ENCODE peak calls at places on chromosomes 12 and 14, in five cellular contexts. S is HL-60, W is thyroid gland, J is thoracic aorta, Y is ovary. V is an unnamed sample.

GRCh38 chr14:101992708-101993107 is 28.3 kb downstream of the DYNC1H1 start:
- DNase-seq in J (no peak), S (peak; percentile 48), Y (no peak), W (no peak), V (no peak)

GRCh38 chr12:9881246-9881645 is at the start of gene KLRF2:
- DNase-seq in J (no peak), Y (no peak), S (no peak), W (no peak), V (no peak)

GRCh38 chr14:40445020-40445419 is 1012.8 kb upstream of the FBXO33 start:
- DNase-seq in S (no peak), Y (no peak), W (no peak), J (no peak), V (no peak)

GRCh38 chr14:69268223-69268622 is 8.3 kb downstream of the GALNT16 start:
- DNase-seq in W (no peak), Y (no peak), S (no peak), J (no peak), V (no peak)

GRCh38 chr14:58055497-58055896 is 96.5 kb downstream of the ARMH4 start:
- DNase-seq in J (no peak), W (no peak), S (no peak), Y (no peak), V (no peak)

GRCh38 chr12:117236456-117237001 is 46.3 kb upstream of the FBXO21 start:
- DNase-seq in Y (peak; percentile 67), W (peak; percentile 91), J (peak; percentile 5), S (peak; percentile 81), V (peak; percentile 84)

GRCh38 chr14:61568572-61569011 is 126.7 kb upstream of the HIF1A start:
- DNase-seq in S (peak; percentile 51), J (no peak), Y (peak; percentile 57), W (peak; percentile 95), V (no peak)

GRCh38 chr14:94483729-94484275 is 7.8 kb upstream of the SERPINA9 start:
- DNase-seq in W (no peak), S (no peak), J (no peak), Y (no peak), V (no peak)

GRCh38 chr14:80523518-80524117 is 312.3 kb upstream of the DIO2 start:
- DNase-seq in S (no peak), J (no peak), W (no peak), Y (no peak), V (no peak)

GRCh38 chr12:6199531-6200265 is 502 bp upstream of the CD9 start:
- DNase-seq in Y (peak; percentile 65), J (no peak), W (peak; percentile 65), S (no peak), V (peak; percentile 64)

GRCh38 chr12:54029529-54030441 is 1.5 kb downstream of the HOXC6 start:
- DNase-seq in S (no peak), Y (peak; percentile 64), W (no peak), J (no peak), V (no peak)

GRCh38 chr12:132723764-132724140 is 13.1 kb downstream of the PGAM5 start:
- DNase-seq in W (no peak), J (no peak), S (no peak), Y (no peak), V (no peak)

GRCh38 chr14:24377660-24378059 is 9.7 kb downstream of the NFATC4 start:
- DNase-seq in J (no peak), S (no peak), W (peak; percentile 70), Y (no peak), V (no peak)

GRCh38 chr14:54450535-54450934 is 9.4 kb upstream of the CNIH1 start:
- DNase-seq in W (no peak), Y (no peak), S (peak; percentile 80), J (no peak), V (no peak)

GRCh38 chr12:21129906-21130305 is 1.1 kb upstream of the SLCO1B1 start:
- DNase-seq in J (no peak), Y (no peak), W (no peak), S (no peak), V (no peak)

GRCh38 chr14:56359245-56359644 is 220.4 kb upstream of the TMEM260 start:
- DNase-seq in J (no peak), W (no peak), Y (no peak), S (no peak), V (no peak)

GRCh38 chr12:59046763-59047534 is 126.6 kb upstream of the LRIG3 start:
- DNase-seq in S (no peak), J (no peak), Y (no peak), W (no peak), V (peak; percentile 55)

GRCh38 chr14:100417466-100417865 is 94.3 kb downstream of the SLC25A47 start:
- DNase-seq in W (no peak), Y (peak; percentile 61), J (no peak), S (no peak), V (no peak)

GRCh38 chr12:26723379-26724308 is 109.3 kb downstream of the ITPR2 start:
- DNase-seq in W (no peak), S (no peak), Y (peak; percentile 44), J (no peak), V (peak; percentile 30)

GRCh38 chr12:52608826-52609630 is 7.8 kb upstream of the KRT72 start:
- DNase-seq in Y (no peak), J (no peak), W (no peak), S (no peak), V (no peak)

GRCh38 chr14:90198541-90198940 is 57.8 kb upstream of the PSMC1 start:
- DNase-seq in W (no peak), Y (no peak), S (no peak), J (no peak), V (no peak)
- H3K27me3 ChIP-seq in W (no peaks in the 10 kb centered on the region), Y (no peaks in the 10 kb centered on the region), S (no peaks in the 10 kb centered on the region), J (no peaks in the 10 kb centered on the region), V (no peaks in the 10 kb centered on the region)

DNA sequence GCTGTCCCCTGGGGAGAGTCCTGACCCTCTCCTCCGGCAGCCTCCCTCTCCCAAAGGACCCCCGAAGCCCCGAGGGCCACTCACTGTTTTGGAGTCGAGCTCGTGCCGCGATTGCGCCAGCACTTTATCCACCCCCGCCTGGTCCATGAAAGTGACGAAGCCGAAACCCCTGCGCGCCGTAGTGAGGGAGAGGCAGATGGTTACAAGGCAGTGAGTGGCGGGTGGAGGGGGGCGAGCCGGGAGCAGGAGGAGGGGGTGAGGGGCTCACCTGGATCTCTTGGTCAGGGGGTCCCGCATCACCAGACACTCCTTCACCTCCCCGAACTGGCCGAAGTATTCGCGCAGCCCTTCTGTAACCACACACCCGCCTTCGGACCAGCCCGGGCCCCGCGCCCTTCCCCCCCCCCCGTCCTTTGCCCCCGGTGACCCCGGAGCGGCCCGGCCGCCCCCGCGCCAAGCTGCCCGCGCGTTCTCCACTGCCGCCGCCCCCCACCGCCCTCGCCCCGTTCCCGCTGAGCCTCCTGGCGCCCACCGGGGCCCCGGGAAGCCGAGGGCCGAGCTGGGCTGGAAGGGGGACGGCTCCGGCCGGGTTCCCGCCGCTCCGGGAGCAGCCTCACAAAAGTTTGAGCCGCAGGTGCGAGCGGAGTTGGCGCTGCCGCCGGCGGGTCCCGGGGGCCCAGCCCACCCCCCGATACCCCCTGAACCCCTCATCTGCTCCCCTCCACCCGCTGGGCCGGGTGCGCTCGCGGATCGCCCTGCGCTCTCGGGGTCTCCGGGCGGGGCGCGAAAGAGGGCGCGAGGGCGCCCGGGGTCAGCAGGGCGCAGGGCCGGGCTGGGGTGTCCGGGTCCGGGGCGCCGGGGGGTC is 808 bp downstream of the MSI1 start:
- DNase-seq in J (no peak), S (no peak), Y (no peak), W (no peak), V (no peak)
- H3K27me3 ChIP-seq in J (no peaks in the 10 kb centered on the region), S (peaks cover 50% of the 10 kb centered on the region), Y (no peaks in the 10 kb centered on the region), W (no peaks in the 10 kb centered on the region), V (no peaks in the 10 kb centered on the region)

DNA sequence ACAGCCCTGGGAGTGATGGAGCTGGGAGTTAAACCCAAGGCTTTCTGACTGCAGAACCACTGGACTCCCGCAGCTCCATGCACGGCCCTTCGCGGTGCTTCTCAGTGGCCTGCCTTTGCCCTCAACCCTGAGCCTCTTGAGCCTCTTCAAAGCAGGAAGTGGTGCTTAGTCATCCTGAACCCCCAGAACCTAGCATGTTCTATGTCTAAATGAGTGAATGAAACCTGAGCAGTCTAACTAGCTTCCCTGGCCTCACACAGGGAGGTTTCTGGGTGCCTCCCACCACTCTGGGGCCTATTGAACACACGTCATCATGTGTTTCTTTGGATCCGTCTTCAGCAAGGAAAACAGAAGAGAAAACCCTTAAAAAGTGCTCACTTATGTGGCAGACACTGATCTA is 117.9 kb upstream of the SFSWAP start:
- DNase-seq in Y (no peak), S (no peak), J (no peak), W (no peak), V (no peak)
- H3K27me3 ChIP-seq in Y (no peaks in the 10 kb centered on the region), S (no peaks in the 10 kb centered on the region), J (no peaks in the 10 kb centered on the region), W (no peaks in the 10 kb centered on the region), V (no peaks in the 10 kb centered on the region)

DNA sequence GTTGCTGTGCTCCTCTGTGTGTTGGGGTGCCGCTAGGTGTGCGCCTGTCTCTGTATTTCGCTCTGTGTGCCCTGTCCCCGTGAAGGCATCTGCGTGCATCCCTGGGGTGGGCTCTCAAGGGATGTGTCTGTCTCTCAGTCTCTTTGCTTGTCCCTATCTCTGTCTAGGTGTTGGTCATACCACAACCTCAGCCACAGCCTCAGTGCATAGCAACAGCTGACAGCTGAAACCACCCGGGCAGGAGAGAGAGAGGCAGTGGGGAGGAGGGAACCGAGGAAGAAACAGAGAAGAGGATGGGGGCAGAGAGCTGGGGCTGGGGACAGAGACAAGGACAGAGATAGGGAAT is 953 bp upstream of the NXPH4 start:
- DNase-seq in Y (no peak), S (no peak), J (no peak), W (peak; percentile 10), V (no peak)
- H3K27me3 ChIP-seq in Y (peaks cover 13% of the 10 kb centered on the region), S (peaks cover 58% of the 10 kb centered on the region), J (peaks cover 8% of the 10 kb centered on the region), W (peaks cover 7% of the 10 kb centered on the region), V (peaks cover 2% of the 10 kb centered on the region)

GRCh38 chr12:7497661-7498060 is 5.9 kb downstream of the CD163 start:
- DNase-seq in W (no peak), S (no peak), J (no peak), Y (no peak), V (no peak)
- H3K27me3 ChIP-seq in W (no peaks in the 10 kb centered on the region), S (peaks cover 3% of the 10 kb centered on the region), J (no peaks in the 10 kb centered on the region), Y (no peaks in the 10 kb centered on the region), V (no peaks in the 10 kb centered on the region)

GRCh38 chr12:46830731-46831334 is 5.0 kb upstream of the SLC38A4 start:
- DNase-seq in S (no peak), Y (no peak), J (no peak), W (no peak), V (peak; percentile 6)

GRCh38 chr12:46825526-46826414 is at the start of gene SLC38A4:
- DNase-seq in W (no peak), Y (no peak), J (no peak), S (no peak), V (no peak)

GRCh38 chr12:46832084-46832704 is 6.4 kb upstream of the SLC38A4 start:
- DNase-seq in Y (no peak), J (no peak), S (no peak), W (no peak), V (no peak)

GRCh38 chr12:46835785-46836184 is 10.0 kb upstream of the SLC38A4 start:
- DNase-seq in Y (no peak), J (no peak), W (no peak), S (no peak), V (no peak)

GRCh38 chr12:46831335-46832083 is 5.7 kb upstream of the SLC38A4 start:
- DNase-seq in Y (no peak), J (no peak), W (peak; percentile 20), S (no peak), V (peak; percentile 9)
- H3K27me3 ChIP-seq in Y (no peaks in the 10 kb centered on the region), J (no peaks in the 10 kb centered on the region), W (peaks cover 4% of the 10 kb centered on the region), S (peaks cover 26% of the 10 kb centered on the region), V (no peaks in the 10 kb centered on the region)

DNA sequence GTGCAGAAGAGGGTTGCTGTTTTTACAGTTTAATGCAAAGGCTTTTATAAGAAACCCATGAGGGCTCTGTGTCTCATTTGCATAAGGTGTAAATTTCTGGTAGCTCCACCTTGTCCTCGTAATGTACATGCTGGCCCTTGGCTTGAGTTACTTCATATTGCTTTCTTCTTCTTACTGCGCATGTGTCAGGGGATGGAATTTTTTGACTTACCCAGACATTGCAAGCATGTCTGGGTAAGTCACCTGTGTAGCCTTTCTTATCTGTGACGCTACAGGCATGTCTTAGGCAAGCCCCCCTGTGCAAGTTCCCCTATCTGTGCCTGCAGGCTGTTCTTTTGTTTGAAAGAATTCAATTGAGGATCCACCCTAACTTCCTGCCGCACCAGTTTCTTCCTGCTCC is 274.2 kb downstream of the ETNK1 start:
- DNase-seq in W (no peak), J (no peak), S (no peak), Y (no peak), V (no peak)
- H3K27me3 ChIP-seq in W (no peaks in the 10 kb centered on the region), J (no peaks in the 10 kb centered on the region), S (no peaks in the 10 kb centered on the region), Y (no peaks in the 10 kb centered on the region), V (no peaks in the 10 kb centered on the region)

V was measured in prostate gland.